ENCODE peak calls at places on chromosomes 5 and 9, in six cellular contexts. H, V, R, S, L and F are unnamed samples.

GRCh38 chr5:63125392-63125791 is 546.8 kb downstream of the LRRC70 start:
- DNase-seq in H (no peak), V (no peak), R (no peak), S (no peak), L (no peak), F (no peak)

GRCh38 chr9:14218253-14218652 is 95.7 kb downstream of the NFIB start:
- DNase-seq in H (no peak), V (no peak), R (no peak), S (no peak), L (no peak), F (no peak)

GRCh38 chr9:129858167-129858962 is 23.1 kb downstream of the USP20 start:
- DNase-seq in H (no peak), V (no peak), R (no peak), S (no peak), L (no peak), F (no peak)

GRCh38 chr9:2321523-2322148 is 300.0 kb upstream of the VLDLR start:
- DNase-seq in H (no peak), V (no peak), R (no peak), S (no peak), L (no peak), F (no peak)

GRCh38 chr9:72758944-72759343 is 193.9 kb downstream of the ALDH1A1 start:
- DNase-seq in H (no peak), V (no peak), R (no peak), S (no peak), L (no peak), F (no peak)

GRCh38 chr9:113390192-113390960 is 10.7 kb downstream of the ALAD start:
- DNase-seq in H (no peak), V (no peak), R (no peak), S (no peak), L (no peak), F (no peak)

GRCh38 chr5:135356522-135357318 is 42.3 kb downstream of the MACROH2A1 start:
- DNase-seq in H (no peak), V (no peak), R (no peak), S (peak), L (peak), F (no peak)

GRCh38 chr9:11158063-11158462 is 545.3 kb upstream of the PTPRD start:
- DNase-seq in H (no peak), V (no peak), R (no peak), S (no peak), L (no peak), F (no peak)

GRCh38 chr5:142717582-142718215 is 31.8 kb upstream of the FGF1 start:
- DNase-seq in H (peak), V (peak), R (peak), S (peak), L (peak), F (no peak)

GRCh38 chr9:34084562-34084961 is 35.9 kb upstream of the UBAP2 start:
- DNase-seq in H (no peak), V (no peak), R (no peak), S (peak), L (peak), F (no peak)

GRCh38 chr5:156617426-156617825 is 232.7 kb upstream of the PPP1R2B start:
- DNase-seq in H (no peak), V (no peak), R (no peak), S (no peak), L (no peak), F (no peak)

GRCh38 chr5:9947944-9948343 is 301.7 kb downstream of the ATPSCKMT start:
- DNase-seq in H (no peak), V (no peak), R (no peak), S (no peak), L (no peak), F (no peak)

GRCh38 chr5:53059281-53059680 is 50.3 kb downstream of the MOCS2 start:
- DNase-seq in H (no peak), V (no peak), R (no peak), S (peak), L (no peak), F (no peak)

GRCh38 chr5:40497573-40497972 is 182.1 kb upstream of the PTGER4 start:
- DNase-seq in H (no peak), V (no peak), R (no peak), S (peak), L (no peak), F (peak)

GRCh38 chr5:1005362-1005851 is 3.2 kb upstream of the NKD2 start:
- DNase-seq in H (no peak), V (no peak), R (no peak), S (no peak), L (peak), F (no peak)

GRCh38 chr9:123329329-123329955 is 26.6 kb upstream of the CRB2 start:
- DNase-seq in H (peak), V (no peak), R (no peak), S (peak), L (no peak), F (no peak)

GRCh38 chr5:136137497-136138220 is 5.0 kb downstream of the SMAD5 start:
- DNase-seq in H (no peak), V (no peak), R (no peak), S (peak), L (no peak), F (no peak)

GRCh38 chr9:124062172-124062571 is 50.6 kb downstream of the LHX2 start:
- DNase-seq in H (no peak), V (no peak), R (peak), S (no peak), L (no peak), F (no peak)

GRCh38 chr9:27331393-27331792 is 34.4 kb upstream of the EQTN start:
- DNase-seq in H (no peak), V (no peak), R (no peak), S (no peak), L (no peak), F (no peak)

GRCh38 chr5:134477462-134478245 is 47.8 kb upstream of the JADE2 start:
- DNase-seq in H (peak), V (no peak), R (peak), S (peak), L (no peak), F (no peak)

GRCh38 chr5:178455480-178455835 is 134.7 kb downstream of the COL23A1 start:
- DNase-seq in H (no peak), V (no peak), R (no peak), S (no peak), L (no peak), F (no peak)

GRCh38 chr9:85900504-85901201 is 40.3 kb upstream of the NAA35 start:
- DNase-seq in H (peak), V (peak), R (peak), S (peak), L (no peak), F (peak)

GRCh38 chr9:126689027-126689825 is 75.5 kb downstream of the LMX1B start:
- DNase-seq in H (no peak), V (no peak), R (no peak), S (no peak), L (no peak), F (no peak)

GRCh38 chr5:176734756-176735342 is 75.5 kb upstream of the UNC5A start:
- DNase-seq in H (no peak), V (no peak), R (no peak), S (no peak), L (no peak), F (no peak)

GRCh38 chr9:129270903-129271431 is 92.9 kb upstream of the IER5L start:
- DNase-seq in H (no peak), V (no peak), R (no peak), S (peak), L (no peak), F (peak)

GRCh38 chr5:171390883-171391677 is 3.4 kb downstream of the NPM1 start:
- DNase-seq in H (no peak), V (no peak), R (no peak), S (no peak), L (no peak), F (no peak)

GRCh38 chr9:14156046-14156445 is 157.9 kb downstream of the NFIB start:
- DNase-seq in H (no peak), V (no peak), R (no peak), S (no peak), L (no peak), F (no peak)

GRCh38 chr5:57037355-57037754 is 85.4 kb upstream of the MIER3 start:
- DNase-seq in H (no peak), V (no peak), R (peak), S (no peak), L (no peak), F (no peak)

GRCh38 chr9:100208673-100209072 is 109.6 kb downstream of the INVS start:
- DNase-seq in H (no peak), V (no peak), R (no peak), S (no peak), L (no peak), F (no peak)

GRCh38 chr5:91332267-91333044 is 50.7 kb downstream of the ARRDC3 start:
- DNase-seq in H (peak), V (no peak), R (peak), S (peak), L (no peak), F (no peak)

GRCh38 chr5:11477786-11478185 is 426.5 kb downstream of the CTNND2 start:
- DNase-seq in H (no peak), V (no peak), R (no peak), S (no peak), L (no peak), F (no peak)

GRCh38 chr9:113895526-113895925 is 19.4 kb downstream of the ZNF618 start:
- DNase-seq in H (no peak), V (no peak), R (no peak), S (peak), L (no peak), F (no peak)

GRCh38 chr5:110590187-110590586 is 136.3 kb downstream of the TMEM232 start:
- DNase-seq in H (no peak), V (no peak), R (peak), S (peak), L (no peak), F (no peak)

GRCh38 chr5:74279244-74279643 is 361.3 kb downstream of the ENC1 start:
- DNase-seq in H (no peak), V (no peak), R (no peak), S (no peak), L (no peak), F (no peak)

GRCh38 chr5:74282495-74282894 is 358.0 kb downstream of the ENC1 start:
- DNase-seq in H (no peak), V (no peak), R (no peak), S (no peak), L (no peak), F (no peak)

GRCh38 chr5:74285876-74286275 is 354.7 kb downstream of the ENC1 start:
- DNase-seq in H (no peak), V (no peak), R (no peak), S (no peak), L (no peak), F (no peak)

GRCh38 chr5:74275204-74275992 is 365.1 kb downstream of the ENC1 start:
- DNase-seq in H (no peak), V (no peak), R (no peak), S (peak), L (no peak), F (peak)

GRCh38 chr5:74281191-74281590 is 359.3 kb downstream of the ENC1 start:
- DNase-seq in H (no peak), V (no peak), R (no peak), S (no peak), L (no peak), F (no peak)
- TF ChIP-seq CTCF in H (no peak), V (no peak), R (no peak), S (no peak), L (no peak), F (no peak)

DNA sequence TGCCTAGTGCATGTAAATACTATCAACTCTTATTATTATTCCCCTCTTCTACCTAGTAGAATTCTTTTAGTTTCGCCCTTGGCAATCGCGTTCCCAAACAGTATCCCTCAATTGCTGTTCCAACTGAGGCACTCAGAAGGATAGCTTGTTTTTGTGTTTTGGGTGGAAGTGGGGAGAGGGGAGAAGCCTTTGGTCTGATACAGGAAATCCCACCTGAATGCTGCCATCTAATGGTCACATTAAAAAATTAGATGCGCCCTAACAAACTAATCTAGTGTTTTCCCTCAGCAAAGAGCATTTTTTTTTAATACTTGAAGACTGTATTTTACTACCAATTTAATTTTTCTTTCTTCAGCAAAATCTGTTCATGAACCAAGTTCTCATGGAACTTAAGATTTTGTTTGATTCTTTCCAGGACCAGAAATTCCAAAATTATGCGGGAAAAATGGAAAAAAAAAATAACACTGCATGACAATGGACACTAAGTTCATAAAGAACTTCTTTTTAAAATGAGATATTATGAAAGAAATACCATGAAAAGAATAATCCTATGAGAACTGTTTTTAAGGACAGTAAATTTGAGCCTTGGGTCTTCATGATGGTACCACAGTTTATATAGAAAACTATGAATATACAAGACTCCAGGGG is 22.2 kb upstream of the GLDC start:
- DNase-seq in H (no peak), V (no peak), R (peak), S (peak), L (no peak), F (no peak)
- TF ChIP-seq CTCF in H (peak), V (peak), R (peak), S (peak), L (peak), F (peak)

DNA sequence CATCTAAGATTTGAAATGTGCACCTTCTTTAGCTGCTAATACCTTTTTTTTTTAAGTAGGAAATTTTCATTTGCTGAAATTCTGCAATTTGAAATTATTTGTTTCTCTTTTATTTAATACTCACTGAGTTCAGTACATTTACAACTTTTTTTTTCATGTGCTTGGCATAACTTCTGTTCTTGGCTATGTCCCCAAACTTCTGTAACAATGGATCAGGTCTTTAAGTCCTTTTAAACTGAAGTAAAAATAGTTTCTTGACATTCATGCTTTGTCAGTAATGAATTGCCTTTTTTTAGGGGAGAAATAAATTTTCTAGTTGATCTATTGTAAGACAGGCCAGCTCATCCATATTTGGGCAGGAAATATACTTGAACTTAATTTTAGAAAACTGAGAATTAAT is 41.5 kb downstream of the EDIL3 start:
- DNase-seq in H (no peak), V (no peak), R (no peak), S (peak), L (no peak), F (no peak)
- TF ChIP-seq CTCF in H (no peak), V (no peak), R (no peak), S (no peak), L (no peak), F (no peak)

GRCh38 chr5:76144892-76145291 is 61.7 kb downstream of the SV2C start:
- DNase-seq in H (no peak), V (no peak), R (no peak), S (no peak), L (no peak), F (no peak)

GRCh38 chr5:76143884-76144283 is 60.7 kb downstream of the SV2C start:
- DNase-seq in H (no peak), V (no peak), R (no peak), S (no peak), L (no peak), F (no peak)

DNA sequence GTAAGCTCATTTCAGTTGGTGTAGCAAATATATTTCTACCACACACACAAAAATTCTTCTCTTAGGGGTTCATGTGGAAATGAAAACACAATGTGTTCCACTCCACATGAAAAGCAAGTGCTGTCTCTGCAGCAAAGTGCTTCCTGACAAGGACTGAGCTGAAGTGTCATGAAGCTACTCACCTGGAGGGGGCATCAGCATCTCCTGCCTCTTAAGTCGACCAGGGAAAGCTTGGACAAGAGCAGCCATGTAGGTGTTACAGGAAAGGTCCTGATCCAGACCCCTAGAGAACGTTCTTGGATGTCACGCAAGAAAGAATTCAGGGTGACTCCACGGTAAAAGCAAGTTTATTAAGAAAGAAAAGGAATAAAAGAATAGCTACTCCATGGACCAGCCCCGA is 62.8 kb downstream of the SV2C start:
- DNase-seq in H (peak), V (no peak), R (peak), S (no peak), L (no peak), F (no peak)
- TF ChIP-seq CTCF in H (no peak), V (peak), R (no peak), S (no peak), L (no peak), F (no peak)

DNA sequence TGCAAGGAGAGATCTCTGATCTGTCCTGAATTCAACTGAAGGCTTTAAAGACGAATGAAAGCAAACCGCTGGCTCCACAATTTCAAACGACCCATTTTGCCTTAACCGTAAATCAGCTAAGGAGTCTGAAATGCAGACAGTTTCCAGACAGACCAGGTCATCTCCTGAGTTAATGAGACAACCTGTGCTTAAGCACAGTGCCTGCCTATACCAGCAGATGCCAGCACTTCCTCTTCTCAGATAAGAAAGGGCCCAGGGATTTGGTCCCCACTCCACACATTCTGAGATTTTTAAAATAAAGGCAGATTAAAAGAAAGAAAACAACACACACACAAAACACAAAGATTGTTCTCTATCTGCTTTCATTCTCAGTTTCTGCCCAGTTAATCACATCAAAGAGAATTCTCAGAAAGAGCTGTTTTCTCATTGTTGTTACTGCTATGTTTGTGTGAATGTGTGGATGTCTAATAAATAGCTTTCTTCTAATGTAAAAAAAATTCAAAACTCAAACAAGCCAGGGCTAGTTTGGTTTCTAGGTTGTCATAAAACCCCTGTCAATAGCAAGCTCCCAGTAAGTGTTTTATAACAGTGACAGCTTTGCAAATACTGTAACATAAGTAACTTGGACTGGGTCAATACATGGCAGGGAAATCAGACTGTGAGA is 157.7 kb upstream of the SLC24A2 start:
- DNase-seq in H (no peak), V (no peak), R (peak), S (peak), L (no peak), F (no peak)
- TF ChIP-seq CTCF in H (no peak), V (peak), R (no peak), S (peak), L (no peak), F (peak)

DNA sequence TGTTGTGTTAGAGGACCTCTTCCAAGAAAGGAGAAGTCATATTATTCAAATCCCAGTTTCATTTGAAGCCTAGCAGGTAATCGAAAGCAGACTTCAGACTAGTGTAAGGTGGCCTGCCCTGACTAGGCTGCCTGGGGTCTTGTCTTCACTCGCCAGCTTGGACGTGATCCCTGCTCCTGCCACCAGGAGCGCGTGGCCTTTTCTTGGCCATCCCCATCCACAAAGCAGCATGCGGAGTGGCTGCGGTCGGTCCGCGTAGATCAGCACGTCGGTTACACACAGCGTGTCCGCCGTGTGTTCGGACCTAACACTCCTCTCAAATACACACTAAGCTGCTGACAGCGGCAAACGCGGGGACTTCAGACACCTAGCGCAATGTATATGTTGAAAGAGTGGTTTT is 37.3 kb downstream of the CFAP77 start:
- DNase-seq in H (no peak), V (no peak), R (no peak), S (no peak), L (no peak), F (no peak)
- TF ChIP-seq CTCF in H (no peak), V (peak), R (no peak), S (no peak), L (no peak), F (no peak)

DNA sequence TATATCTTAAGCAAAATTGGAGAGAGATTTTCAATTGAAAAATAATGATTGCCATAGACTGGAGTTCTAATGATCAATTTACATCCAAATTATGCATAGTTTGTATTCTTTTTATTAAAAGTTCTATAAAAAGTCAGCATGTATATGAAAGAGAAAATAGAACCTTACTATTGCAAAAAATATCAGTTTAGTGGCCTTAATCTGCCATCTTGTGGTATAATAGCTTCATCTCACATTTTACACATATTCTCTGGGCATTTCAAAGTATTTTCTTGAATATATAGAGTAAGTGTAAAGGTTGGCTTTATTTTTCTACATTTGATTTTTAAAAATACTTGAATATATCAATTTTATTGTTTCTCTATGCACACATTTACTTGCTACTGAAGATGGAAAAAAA is 1858.6 kb upstream of the CDH9 start:
- DNase-seq in H (no peak), V (no peak), R (peak), S (no peak), L (no peak), F (no peak)
- TF ChIP-seq CTCF in H (no peak), V (no peak), R (peak), S (no peak), L (no peak), F (no peak)